ENCODE peak calls at places on chromosomes 11 and 22, in four cellular contexts. W, P, U and B are unnamed samples.

GRCh38 chr11:75195164-75195962 is 44.5 kb downstream of the SLCO2B1 start:
- DNase-seq in W (no peak), P (no peak), U (no peak), B (no peak)

GRCh38 chr22:23520875-23521441 is 59.1 kb downstream of the IGLL1 start:
- DNase-seq in W (no peak), P (no peak), U (no peak), B (no peak)

GRCh38 chr11:107592813-107593212 is 1.9 kb downstream of the ELMOD1 start:
- DNase-seq in W (no peak), P (no peak), U (no peak), B (no peak)

GRCh38 chr11:14259186-14259784 is 99.7 kb downstream of the RRAS2 start:
- DNase-seq in W (no peak), P (no peak), U (no peak), B (no peak)

GRCh38 chr11:123856444-123856843 is 29.0 kb downstream of the TMEM225 start:
- DNase-seq in W (no peak), P (no peak), U (no peak), B (no peak)

GRCh38 chr11:62702241-62702640 is 5.0 kb downstream of the BSCL2 start:
- DNase-seq in W (no peak), P (no peak), U (no peak), B (no peak)

GRCh38 chr11:118572914-118573550 is 823 bp downstream of the ARCN1 start:
- DNase-seq in W (no peak), P (no peak), U (peak; percentile 20), B (no peak)

GRCh38 chr22:29152381-29153138 is 53.1 kb upstream of the EMID1 start:
- DNase-seq in W (no peak), P (no peak), U (no peak), B (no peak)

GRCh38 chr22:19377565-19378361 is 53.8 kb downstream of the HIRA start:
- DNase-seq in W (no peak), P (no peak), U (no peak), B (no peak)

GRCh38 chr11:118633319-118633690 is 25.9 kb downstream of the PHLDB1 start:
- DNase-seq in W (no peak), P (no peak), U (no peak), B (no peak)

GRCh38 chr11:118343248-118343647 is 743 bp upstream of the CD3D start:
- DNase-seq in W (no peak), P (no peak), U (no peak), B (no peak)

GRCh38 chr11:93477684-93478234 is 65.4 kb downstream of the SMCO4 start:
- DNase-seq in W (no peak), P (no peak), U (no peak), B (no peak)

GRCh38 chr11:123771664-123772063 is 17.3 kb upstream of the OR6X1 start:
- DNase-seq in W (no peak), P (no peak), U (no peak), B (no peak)

GRCh38 chr11:82315093-82315492 is 418.6 kb downstream of the FAM181B start:
- DNase-seq in W (no peak), P (peak; percentile 70), U (peak; percentile 44), B (peak; percentile 5)

GRCh38 chr11:93560534-93560933 is 17.3 kb upstream of the SMCO4 start:
- DNase-seq in W (no peak), P (no peak), U (no peak), B (no peak)

GRCh38 chr11:70159612-70160570 is 43.2 kb upstream of the FADD start:
- DNase-seq in W (no peak), P (no peak), U (no peak), B (peak; percentile 96)